ENCODE peak calls at places on chromosomes 1 and 21, in eight cellular contexts. A is Right ventricle myocardium superior; X is GM12891; N is activated gamma-delta T cell treated with Interleukin-2 at 50 U/mL for 16 hours; E is iris pigment epithelial cell; I is EL; Q is uterus; J is stimulated activated naive CD8-positive, alpha-beta T cell treated with anti-CD3 and anti-CD28 coated beads, Interleukin-15, Interleukin-2, amounts not matched to agents 100 U/mL and 50 U/mL, for 24 hours. T is an unnamed sample.

GRCh38 chr21:44065428-44065827 is 41.8 kb upstream of the PWP2 start:
- DNase-seq in A (no peak), X (no peak), N (peak), E (peak), I (peak), Q (no peak), J (peak), T (no peak)

GRCh38 chr1:28436211-28436769 is 66.8 kb downstream of the PHACTR4 start:
- DNase-seq in A (no peak), X (no peak), N (no peak), E (no peak), I (no peak), Q (no peak), J (no peak), T (no peak)

GRCh38 chr1:59767119-59767518 is 47.6 kb upstream of the HOOK1 start:
- DNase-seq in A (no peak), X (no peak), N (no peak), E (no peak), I (no peak), Q (no peak), J (no peak), T (no peak)

GRCh38 chr1:41122851-41123518 is 101.5 kb upstream of the SLFNL1 start:
- DNase-seq in A (no peak), X (no peak), N (no peak), E (peak), I (peak), Q (no peak), J (no peak), T (no peak)

GRCh38 chr1:237851209-237851845 is 39.4 kb downstream of the ZP4 start:
- DNase-seq in A (peak), X (no peak), N (no peak), E (peak), I (peak), Q (no peak), J (peak), T (no peak)

GRCh38 chr21:16829532-16829931 is 683.3 kb upstream of the CXADR start:
- DNase-seq in A (no peak), X (no peak), N (no peak), E (no peak), I (no peak), Q (no peak), J (no peak), T (no peak)

GRCh38 chr1:17014671-17015567 is 3.2 kb upstream of the ATP13A2 start:
- DNase-seq in A (no peak), X (no peak), N (no peak), E (no peak), I (no peak), Q (no peak), J (no peak), T (no peak)

GRCh38 chr1:155003766-155004351 is 1.3 kb downstream of the ZBTB7B start:
- DNase-seq in A (peak), X (no peak), N (no peak), E (peak), I (peak), Q (peak), J (no peak), T (no peak)

GRCh38 chr21:31752352-31752751 is 20.4 kb upstream of the SCAF4 start:
- DNase-seq in A (no peak), X (no peak), N (no peak), E (peak), I (peak), Q (no peak), J (no peak), T (no peak)

GRCh38 chr21:39029086-39029772 is 154.0 kb downstream of the PSMG1 start:
- DNase-seq in A (no peak), X (no peak), N (no peak), E (peak), I (peak), Q (no peak), J (no peak), T (no peak)

GRCh38 chr21:37821791-37822450 is 94.3 kb downstream of the KCNJ6 start:
- DNase-seq in A (no peak), X (no peak), N (no peak), E (peak), I (peak), Q (no peak), J (no peak), T (no peak)

GRCh38 chr1:111990026-111990877 is 784 bp upstream of the KCND3 start:
- DNase-seq in A (peak), X (no peak), N (no peak), E (peak), I (no peak), Q (peak), J (peak), T (no peak)

T was measured in cortex of kidney.